ENCODE peak calls at places on chromosomes 3 and 15, in four cellular contexts. W is fibroblast of lung, P is vagina, T is RWPE2. F is an unnamed sample.

GRCh38 chr3:50275160-50275995 is 3.5 kb upstream of the LSMEM2 start:
- DNase-seq in W (no peak), P (no peak), T (no peak), F (no peak)

GRCh38 chr15:53962646-53963561 is 15.3 kb upstream of the UNC13C start:
- DNase-seq in W (peak; percentile 39), P (no peak), T (no peak), F (peak; percentile 61)

GRCh38 chr3:162096874-162097273 is 600.3 kb downstream of the OTOL1 start:
- DNase-seq in W (no peak), P (no peak), T (no peak), F (no peak)

GRCh38 chr15:39998511-39998910 is 40.5 kb downstream of the SRP14 start:
- DNase-seq in W (no peak), P (no peak), T (no peak), F (no peak)

GRCh38 chr15:51866161-51866560 is 36.7 kb downstream of the TMOD3 start:
- DNase-seq in W (no peak), P (no peak), T (no peak), F (peak; percentile 98)

GRCh38 chr3:10192953-10193691 is 28.4 kb downstream of the IRAK2 start:
- DNase-seq in W (peak; percentile 81), P (no peak), T (peak; percentile 81), F (peak; percentile 42)

GRCh38 chr3:31981206-31982181 is at the start of the genes OSBPL10 and ZNF860:
- DNase-seq in W (peak; percentile 94), P (peak; percentile 92), T (peak; percentile 94), F (peak; percentile 82)

GRCh38 chr15:91789136-91789535 is 64.4 kb upstream of the SLCO3A1 start:
- DNase-seq in W (no peak), P (no peak), T (no peak), F (no peak)

GRCh38 chr3:69738859-69739203 is 433 bp upstream of the MITF start:
- DNase-seq in W (no peak), P (no peak), T (no peak), F (no peak)

GRCh38 chr3:114900908-114901307 is 246.2 kb downstream of the ZBTB20 start:
- DNase-seq in W (no peak), P (no peak), T (no peak), F (no peak)

GRCh38 chr15:94453227-94453626 is 221.9 kb downstream of the MCTP2 start:
- DNase-seq in W (no peak), P (no peak), T (no peak), F (no peak)

GRCh38 chr15:88664151-88664778 is 25.4 kb downstream of the ISG20 start:
- DNase-seq in W (peak; percentile 47), P (no peak), T (peak; percentile 56), F (no peak)

GRCh38 chr15:77584201-77584600 is 48.5 kb downstream of the LINGO1 start:
- DNase-seq in W (no peak), P (no peak), T (peak; percentile 56), F (no peak)

DNA sequence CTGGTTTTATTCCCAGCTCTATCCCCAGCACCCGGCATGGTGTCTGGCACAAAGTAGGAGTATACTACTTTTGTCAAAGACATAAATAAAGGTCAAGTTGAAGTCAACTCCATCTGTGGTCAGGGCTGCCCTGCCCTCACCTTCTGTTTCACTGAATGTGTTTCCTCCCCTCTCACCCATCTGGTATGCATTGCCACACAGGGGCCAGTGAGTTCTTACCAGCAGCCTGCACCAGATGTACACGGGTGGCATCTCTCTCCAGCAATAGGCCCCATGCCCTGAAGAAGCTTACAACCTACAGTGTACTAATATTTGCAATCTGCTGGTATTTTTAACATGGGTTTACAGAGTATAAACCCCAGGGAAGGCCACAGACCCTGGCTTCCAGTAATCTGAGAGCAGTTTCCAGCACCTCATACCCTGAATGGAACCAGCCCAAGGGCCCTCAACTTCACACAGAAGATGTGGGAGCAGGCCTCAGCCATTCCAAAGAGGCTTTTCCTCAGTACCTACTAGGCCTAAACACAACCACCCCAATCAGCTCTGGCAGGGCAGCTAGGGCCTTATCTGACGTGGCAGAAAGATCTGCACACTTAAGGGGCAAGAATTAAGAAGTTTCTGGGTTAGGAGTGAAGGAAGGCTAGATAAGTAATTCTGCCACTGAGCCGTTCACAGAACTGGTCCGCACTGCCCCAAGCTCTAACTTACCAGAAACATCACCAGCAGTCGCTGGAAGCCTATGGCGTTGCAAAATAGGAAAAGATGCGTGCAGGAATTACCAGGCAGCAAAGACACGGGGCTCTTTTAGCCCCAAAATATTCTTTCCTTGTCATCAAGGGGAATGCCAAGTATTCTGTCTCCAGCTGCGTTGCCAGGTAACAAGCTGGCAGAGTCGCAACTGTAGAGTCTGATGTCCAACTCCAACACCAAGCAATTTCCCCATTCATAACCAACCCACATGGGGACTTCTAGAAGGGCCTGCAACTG is 2.1 kb downstream of the IDH2 start:
- DNase-seq in W (no peak), P (no peak), T (no peak), F (peak; percentile 85)
- H3K27ac ChIP-seq in W (peak overlapping the region; percentile 71), P (peak overlapping the region; percentile 97), T (peak overlapping the region; percentile 3), F (no peak overlapping the region)

DNA sequence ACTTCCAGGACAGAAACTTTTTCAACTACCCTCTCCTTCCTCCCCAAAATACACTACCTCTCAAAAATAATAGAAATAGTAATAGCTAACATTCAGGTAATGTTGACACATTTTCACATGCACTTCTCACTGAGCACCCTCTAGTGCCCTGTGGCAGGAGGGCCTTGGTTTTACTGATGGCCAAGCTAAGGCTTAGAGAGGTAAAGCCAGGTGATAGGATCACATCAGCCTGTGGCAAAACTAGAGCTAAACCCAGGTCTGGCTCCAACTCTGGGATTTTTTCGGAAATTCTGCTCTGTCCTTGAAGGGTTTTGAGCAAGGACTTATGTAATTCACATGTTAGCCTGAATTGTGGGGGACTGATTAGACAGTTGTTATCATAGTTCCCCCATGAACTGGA is 922 bp upstream of the TAMM41 start:
- DNase-seq in W (no peak), P (no peak), T (no peak), F (no peak)
- H3K27ac ChIP-seq in W (no peak overlapping the region), P (peak overlapping the region; percentile 75), T (no peak overlapping the region), F (no peak overlapping the region)

GRCh38 chr15:32709295-32710033 is 8.3 kb upstream of the GREM1 start:
- DNase-seq in W (peak; percentile 42), P (no peak), T (no peak), F (no peak)

GRCh38 chr15:32701863-32702262 is 15.9 kb upstream of the GREM1 start:
- DNase-seq in W (no peak), P (no peak), T (no peak), F (no peak)

GRCh38 chr15:32704343-32705076 is 13.3 kb upstream of the GREM1 start:
- DNase-seq in W (peak; percentile 58), P (no peak), T (no peak), F (no peak)

GRCh38 chr15:32706704-32707103 is 11.1 kb upstream of the GREM1 start:
- DNase-seq in W (peak; percentile 38), P (no peak), T (no peak), F (no peak)

GRCh38 chr15:32705450-32705849 is 12.4 kb upstream of the GREM1 start:
- DNase-seq in W (peak; percentile 82), P (no peak), T (no peak), F (no peak)
- H3K27ac ChIP-seq in W (no peak overlapping the region), P (peak overlapping the region; percentile 67), T (peak overlapping the region; percentile 35), F (no peak overlapping the region)

DNA sequence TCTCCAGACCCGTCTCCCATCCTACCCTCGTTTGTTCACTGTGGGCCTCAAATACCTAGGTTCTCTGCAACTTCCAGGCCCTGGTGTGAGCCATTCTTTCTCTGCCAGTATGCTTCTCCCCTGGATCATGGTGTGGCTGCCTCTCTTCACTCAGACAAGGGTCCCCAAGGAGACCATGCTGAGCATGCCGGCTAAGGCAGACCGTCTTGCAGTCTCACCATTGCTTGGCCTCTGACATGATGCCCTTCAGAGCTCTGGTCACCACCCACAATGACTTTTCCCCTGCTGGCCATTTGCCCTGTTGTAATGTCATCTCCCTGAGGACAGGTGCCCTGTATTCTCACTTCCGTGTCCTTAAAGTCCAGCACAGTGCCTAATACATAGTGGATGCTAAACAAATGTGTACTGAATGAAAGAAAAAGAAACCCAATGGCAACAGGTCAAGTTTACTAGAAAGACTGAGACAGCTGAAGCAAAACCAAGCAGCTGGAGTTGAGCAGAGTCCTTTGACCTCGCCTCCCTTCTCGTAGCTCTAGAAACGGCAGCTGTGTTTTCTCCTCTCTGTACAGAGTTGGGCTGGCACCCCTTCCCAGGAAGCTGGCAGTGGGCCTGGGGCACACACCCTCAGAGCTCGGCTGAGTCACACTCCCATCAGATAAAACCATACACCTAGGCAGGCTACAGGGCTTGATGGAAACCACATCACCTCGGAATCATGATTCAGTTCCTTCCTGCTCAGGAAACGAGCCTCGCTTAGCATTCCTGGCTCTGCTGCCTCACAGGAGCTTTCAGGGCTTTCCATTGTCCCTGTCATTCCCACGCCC is 8.6 kb downstream of the TLR9 start:
- DNase-seq in W (peak; percentile 92), P (no peak), T (peak; percentile 93), F (peak; percentile 21)
- H3K27ac ChIP-seq in W (no peak overlapping the region), P (peak overlapping the region; percentile 58), T (peak overlapping the region; percentile 93), F (peak overlapping the region; percentile 34)

GRCh38 chr3:184678317-184679055 is 33.4 kb downstream of the MAGEF1 start:
- DNase-seq in W (peak; percentile 21), P (no peak), T (no peak), F (no peak)
- H3K27ac ChIP-seq in W (no peak overlapping the region), P (peak overlapping the region; percentile 10), T (no peak overlapping the region), F (no peak overlapping the region)

DNA sequence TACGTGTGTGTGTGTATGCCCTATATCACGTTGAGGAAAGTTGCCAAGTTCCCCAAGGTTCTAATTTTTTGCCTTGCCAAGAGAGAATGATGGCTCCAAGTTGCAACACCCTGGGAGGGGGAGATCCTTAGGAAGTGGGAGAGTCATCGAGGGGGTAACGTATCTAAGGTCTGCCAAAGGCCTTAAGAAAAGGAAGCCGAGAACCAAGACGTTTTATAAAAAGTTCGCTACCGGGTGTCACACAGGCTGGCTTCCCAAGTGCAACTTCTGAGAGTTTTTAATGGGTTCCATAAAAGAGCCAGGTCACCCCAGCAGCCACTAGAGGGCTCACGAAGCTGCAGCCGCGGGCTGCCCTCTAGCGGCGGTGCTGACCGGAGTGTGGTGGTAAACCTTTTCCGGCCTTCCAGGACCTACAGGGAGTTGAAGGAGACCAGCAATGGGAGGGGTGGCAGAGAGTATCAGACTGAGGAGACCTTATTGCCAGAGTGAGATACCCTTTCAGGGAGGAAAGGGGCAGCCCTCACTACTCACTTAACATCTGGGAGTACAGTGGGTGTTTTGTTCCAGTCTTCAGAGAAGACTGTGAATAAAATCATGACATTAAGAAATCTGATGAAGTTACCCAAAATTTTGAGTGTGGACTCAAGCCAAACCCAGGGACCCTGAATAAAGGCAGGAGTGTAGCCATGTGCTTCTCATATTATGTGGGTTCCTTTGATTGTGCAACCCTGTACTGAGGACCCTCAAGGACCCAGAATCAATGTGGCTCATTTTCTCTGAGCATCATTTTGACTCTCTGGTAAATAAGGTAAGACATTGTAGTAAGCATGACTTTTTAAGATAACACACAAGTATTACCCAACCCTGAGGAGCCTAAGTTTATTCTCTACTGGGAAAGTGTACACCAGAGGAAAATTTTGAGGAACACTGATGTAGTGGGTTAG is 2.5 kb upstream of the RFX7 start:
- DNase-seq in W (peak; percentile 87), P (peak; percentile 87), T (peak; percentile 92), F (peak; percentile 89)
- H3K27ac ChIP-seq in W (no peak overlapping the region), P (peak overlapping the region; percentile 34), T (peak overlapping the region; percentile 87), F (no peak overlapping the region)

GRCh38 chr3:194138732-194139084 is 2.8 kb downstream of the HES1 start:
- DNase-seq in W (no peak), P (no peak), T (no peak), F (no peak)
- H3K27ac ChIP-seq in W (peak overlapping the region; percentile 2), P (peak overlapping the region; percentile 86), T (peak overlapping the region; percentile 99), F (peak overlapping the region; percentile 58)

GRCh38 chr15:65759441-65759840 is 32.7 kb downstream of the DENND4A start:
- DNase-seq in W (no peak), P (no peak), T (no peak), F (no peak)
- H3K27ac ChIP-seq in W (no peak overlapping the region), P (no peak overlapping the region), T (no peak overlapping the region), F (no peak overlapping the region)